ENCODE peak calls at places on chromosome 4, in eight cellular contexts. One of them, this sample, is unnamed.

GRCh38 chr4:138158746-138159297 is 83.3 kb downstream of the SLC7A11 start:
- DNase-seq in heart right ventricle: no peak
- DNase-seq in cardiac muscle cell: peak; percentile 51
- DNase-seq in CD8-positive, alpha-beta T cell: no peak
- DNase-seq in mucosa of descending colon: no peak
- DNase-seq in brain microvascular endothelial cell: peak; percentile 77
- DNase-seq in lower leg skin: no peak
- DNase-seq in AG09309: peak; percentile 46
- DNase-seq in this sample: no peak

GRCh38 chr4:33091961-33092360 is 2371.8 kb downstream of the PCDH7 start:
- DNase-seq in heart right ventricle: no peak
- DNase-seq in cardiac muscle cell: peak; percentile 61
- DNase-seq in CD8-positive, alpha-beta T cell: no peak
- DNase-seq in mucosa of descending colon: no peak
- DNase-seq in brain microvascular endothelial cell: no peak
- DNase-seq in lower leg skin: no peak
- DNase-seq in AG09309: no peak
- DNase-seq in this sample: no peak

GRCh38 chr4:156615066-156615514 is 356.5 kb downstream of the PDGFC start:
- DNase-seq in heart right ventricle: no peak
- DNase-seq in cardiac muscle cell: peak; percentile 89
- DNase-seq in CD8-positive, alpha-beta T cell: no peak
- DNase-seq in mucosa of descending colon: no peak
- DNase-seq in brain microvascular endothelial cell: peak; percentile 93
- DNase-seq in lower leg skin: no peak
- DNase-seq in AG09309: peak; percentile 96
- DNase-seq in this sample: no peak

GRCh38 chr4:111854494-111855087 is 290.7 kb upstream of the FAM241A start:
- DNase-seq in heart right ventricle: peak; percentile 4
- DNase-seq in cardiac muscle cell: peak; percentile 51
- DNase-seq in CD8-positive, alpha-beta T cell: no peak
- DNase-seq in mucosa of descending colon: peak; percentile 28
- DNase-seq in brain microvascular endothelial cell: peak; percentile 3
- DNase-seq in lower leg skin: no peak
- DNase-seq in AG09309: peak; percentile 14
- DNase-seq in this sample: peak; percentile 37

GRCh38 chr4:95250544-95251137 is 298.1 kb downstream of the UNC5C start:
- DNase-seq in heart right ventricle: no peak
- DNase-seq in cardiac muscle cell: no peak
- DNase-seq in CD8-positive, alpha-beta T cell: no peak
- DNase-seq in mucosa of descending colon: no peak
- DNase-seq in brain microvascular endothelial cell: no peak
- DNase-seq in lower leg skin: no peak
- DNase-seq in AG09309: no peak
- DNase-seq in this sample: no peak

GRCh38 chr4:1235381-1236102 is 13.4 kb downstream of the CTBP1 start:
- DNase-seq in heart right ventricle: no peak
- DNase-seq in cardiac muscle cell: no peak
- DNase-seq in CD8-positive, alpha-beta T cell: no peak
- DNase-seq in mucosa of descending colon: no peak
- DNase-seq in brain microvascular endothelial cell: no peak
- DNase-seq in lower leg skin: no peak
- DNase-seq in AG09309: no peak
- DNase-seq in this sample: no peak

GRCh38 chr4:83308672-83309071 is 24.1 kb upstream of the COQ2 start:
- DNase-seq in heart right ventricle: no peak
- DNase-seq in cardiac muscle cell: no peak
- DNase-seq in CD8-positive, alpha-beta T cell: no peak
- DNase-seq in mucosa of descending colon: peak; percentile 25
- DNase-seq in brain microvascular endothelial cell: no peak
- DNase-seq in lower leg skin: no peak
- DNase-seq in AG09309: no peak
- DNase-seq in this sample: no peak

GRCh38 chr4:38177035-38177791 is 217.0 kb downstream of the PTTG2 start:
- DNase-seq in heart right ventricle: peak; percentile 36
- DNase-seq in cardiac muscle cell: peak; percentile 86
- DNase-seq in CD8-positive, alpha-beta T cell: peak; percentile 66
- DNase-seq in mucosa of descending colon: no peak
- DNase-seq in brain microvascular endothelial cell: peak; percentile 53
- DNase-seq in lower leg skin: no peak
- DNase-seq in AG09309: no peak
- DNase-seq in this sample: peak; percentile 51

GRCh38 chr4:2364654-2365053 is 53.8 kb downstream of the ZFYVE28 start:
- DNase-seq in heart right ventricle: peak; percentile 24
- DNase-seq in cardiac muscle cell: peak; percentile 69
- DNase-seq in CD8-positive, alpha-beta T cell: peak; percentile 56
- DNase-seq in mucosa of descending colon: peak; percentile 28
- DNase-seq in brain microvascular endothelial cell: peak; percentile 35
- DNase-seq in lower leg skin: no peak
- DNase-seq in AG09309: no peak
- DNase-seq in this sample: no peak

GRCh38 chr4:101670897-101671296 is 119.6 kb upstream of the BANK1 start:
- DNase-seq in heart right ventricle: no peak
- DNase-seq in cardiac muscle cell: no peak
- DNase-seq in CD8-positive, alpha-beta T cell: no peak
- DNase-seq in mucosa of descending colon: no peak
- DNase-seq in brain microvascular endothelial cell: no peak
- DNase-seq in lower leg skin: peak; percentile 32
- DNase-seq in AG09309: no peak
- DNase-seq in this sample: no peak

GRCh38 chr4:185209031-185209851 is at the start of gene SNX25:
- DNase-seq in heart right ventricle: peak; percentile 85
- DNase-seq in cardiac muscle cell: peak; percentile 82
- DNase-seq in CD8-positive, alpha-beta T cell: peak; percentile 83
- DNase-seq in mucosa of descending colon: peak; percentile 91
- DNase-seq in brain microvascular endothelial cell: peak; percentile 71
- DNase-seq in lower leg skin: peak; percentile 83
- DNase-seq in AG09309: no peak
- DNase-seq in this sample: peak; percentile 92

GRCh38 chr4:93809773-93810172 is 18.8 kb upstream of the ATOH1 start:
- DNase-seq in heart right ventricle: peak; percentile 44
- DNase-seq in cardiac muscle cell: no peak
- DNase-seq in CD8-positive, alpha-beta T cell: no peak
- DNase-seq in mucosa of descending colon: peak; percentile 63
- DNase-seq in brain microvascular endothelial cell: no peak
- DNase-seq in lower leg skin: no peak
- DNase-seq in AG09309: no peak
- DNase-seq in this sample: no peak

GRCh38 chr4:58075724-58076123 is 965.5 kb upstream of the IGFBP7 start:
- DNase-seq in heart right ventricle: no peak
- DNase-seq in cardiac muscle cell: no peak
- DNase-seq in CD8-positive, alpha-beta T cell: no peak
- DNase-seq in mucosa of descending colon: no peak
- DNase-seq in brain microvascular endothelial cell: no peak
- DNase-seq in lower leg skin: no peak
- DNase-seq in AG09309: no peak
- DNase-seq in this sample: no peak

GRCh38 chr4:7161721-7162214 is 30.6 kb upstream of the SORCS2 start:
- DNase-seq in heart right ventricle: no peak
- DNase-seq in cardiac muscle cell: peak; percentile 71
- DNase-seq in CD8-positive, alpha-beta T cell: no peak
- DNase-seq in mucosa of descending colon: no peak
- DNase-seq in brain microvascular endothelial cell: no peak
- DNase-seq in lower leg skin: no peak
- DNase-seq in AG09309: peak; percentile 13
- DNase-seq in this sample: no peak

GRCh38 chr4:3200423-3201090 is 48.4 kb upstream of the MSANTD1 start:
- DNase-seq in heart right ventricle: no peak
- DNase-seq in cardiac muscle cell: no peak
- DNase-seq in CD8-positive, alpha-beta T cell: no peak
- DNase-seq in mucosa of descending colon: no peak
- DNase-seq in brain microvascular endothelial cell: no peak
- DNase-seq in lower leg skin: no peak
- DNase-seq in AG09309: no peak
- DNase-seq in this sample: no peak

GRCh38 chr4:152997771-152998487 is 61.8 kb downstream of the FHDC1 start:
- DNase-seq in heart right ventricle: no peak
- DNase-seq in cardiac muscle cell: no peak
- DNase-seq in CD8-positive, alpha-beta T cell: no peak
- DNase-seq in mucosa of descending colon: no peak
- DNase-seq in brain microvascular endothelial cell: no peak
- DNase-seq in lower leg skin: peak; percentile 69
- DNase-seq in AG09309: no peak
- DNase-seq in this sample: no peak

GRCh38 chr4:120977435-120977997 is 55.0 kb upstream of the PRDM5 start:
- DNase-seq in heart right ventricle: no peak
- DNase-seq in cardiac muscle cell: peak; percentile 73
- DNase-seq in CD8-positive, alpha-beta T cell: no peak
- DNase-seq in mucosa of descending colon: peak; percentile 60
- DNase-seq in brain microvascular endothelial cell: peak; percentile 63
- DNase-seq in lower leg skin: no peak
- DNase-seq in AG09309: peak; percentile 52
- DNase-seq in this sample: peak; percentile 62
- TF ChIP-seq CTCF in heart right ventricle: peak; percentile 56
- TF ChIP-seq CTCF in cardiac muscle cell: peak; percentile 77
- TF ChIP-seq CTCF in CD8-positive, alpha-beta T cell: peak; percentile 45
- TF ChIP-seq CTCF in mucosa of descending colon: peak; percentile 22
- TF ChIP-seq CTCF in brain microvascular endothelial cell: peak; percentile 78
- TF ChIP-seq CTCF in lower leg skin: no peak
- TF ChIP-seq CTCF in AG09309: peak; percentile 75
- TF ChIP-seq CTCF in this sample: peak; percentile 54

DNA sequence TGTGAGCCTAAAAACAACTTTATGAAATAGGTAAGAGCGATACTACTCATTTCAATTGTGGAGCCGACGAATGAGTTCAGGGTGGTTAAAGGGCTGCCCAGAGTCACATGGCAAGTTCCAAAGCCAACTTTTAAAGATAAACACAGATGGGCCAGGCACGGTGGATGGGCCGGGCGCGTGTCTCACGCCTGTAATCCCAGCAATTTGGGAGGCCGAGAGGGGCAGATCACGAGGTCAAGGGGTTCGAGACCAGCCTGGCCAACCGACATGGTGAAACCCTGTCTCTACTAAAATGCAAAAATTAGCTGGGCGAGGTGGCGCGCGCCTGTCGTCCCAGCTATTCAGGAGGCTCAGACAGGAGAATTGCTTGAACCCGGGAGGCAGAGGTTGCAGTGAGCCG is 914 bp upstream of the C4orf36 start:
- DNase-seq in heart right ventricle: no peak
- DNase-seq in cardiac muscle cell: no peak
- DNase-seq in CD8-positive, alpha-beta T cell: no peak
- DNase-seq in mucosa of descending colon: no peak
- DNase-seq in brain microvascular endothelial cell: no peak
- DNase-seq in lower leg skin: no peak
- DNase-seq in AG09309: no peak
- DNase-seq in this sample: no peak
- H3K4me3 ChIP-seq in heart right ventricle: no peak overlapping the region
- H3K4me3 ChIP-seq in cardiac muscle cell: no peak overlapping the region
- H3K4me3 ChIP-seq in CD8-positive, alpha-beta T cell: no peak overlapping the region
- H3K4me3 ChIP-seq in mucosa of descending colon: no peak overlapping the region
- H3K4me3 ChIP-seq in brain microvascular endothelial cell: no peak overlapping the region
- H3K4me3 ChIP-seq in lower leg skin: no peak overlapping the region
- H3K4me3 ChIP-seq in AG09309: no peak overlapping the region
- H3K4me3 ChIP-seq in this sample: no peak overlapping the region

GRCh38 chr4:8343967-8344331 is 74.4 kb downstream of the HTRA3 start:
- DNase-seq in heart right ventricle: no peak
- DNase-seq in cardiac muscle cell: no peak
- DNase-seq in CD8-positive, alpha-beta T cell: no peak
- DNase-seq in mucosa of descending colon: no peak
- DNase-seq in brain microvascular endothelial cell: no peak
- DNase-seq in lower leg skin: no peak
- DNase-seq in AG09309: no peak
- DNase-seq in this sample: no peak

GRCh38 chr4:8341691-8342090 is 72.1 kb downstream of the HTRA3 start:
- DNase-seq in heart right ventricle: peak; percentile 74
- DNase-seq in cardiac muscle cell: peak; percentile 12
- DNase-seq in CD8-positive, alpha-beta T cell: no peak
- DNase-seq in mucosa of descending colon: no peak
- DNase-seq in brain microvascular endothelial cell: no peak
- DNase-seq in lower leg skin: no peak
- DNase-seq in AG09309: no peak
- DNase-seq in this sample: no peak

GRCh38 chr4:8343051-8343966 is 73.8 kb downstream of the HTRA3 start:
- DNase-seq in heart right ventricle: no peak
- DNase-seq in cardiac muscle cell: no peak
- DNase-seq in CD8-positive, alpha-beta T cell: no peak
- DNase-seq in mucosa of descending colon: peak; percentile 9
- DNase-seq in brain microvascular endothelial cell: no peak
- DNase-seq in lower leg skin: no peak
- DNase-seq in AG09309: no peak
- DNase-seq in this sample: no peak

GRCh38 chr4:8340721-8341680 is 71.4 kb downstream of the HTRA3 start:
- DNase-seq in heart right ventricle: peak; percentile 88
- DNase-seq in cardiac muscle cell: peak; percentile 58
- DNase-seq in CD8-positive, alpha-beta T cell: no peak
- DNase-seq in mucosa of descending colon: peak; percentile 51
- DNase-seq in brain microvascular endothelial cell: no peak
- DNase-seq in lower leg skin: peak; percentile 74
- DNase-seq in AG09309: no peak
- DNase-seq in this sample: no peak

DNA sequence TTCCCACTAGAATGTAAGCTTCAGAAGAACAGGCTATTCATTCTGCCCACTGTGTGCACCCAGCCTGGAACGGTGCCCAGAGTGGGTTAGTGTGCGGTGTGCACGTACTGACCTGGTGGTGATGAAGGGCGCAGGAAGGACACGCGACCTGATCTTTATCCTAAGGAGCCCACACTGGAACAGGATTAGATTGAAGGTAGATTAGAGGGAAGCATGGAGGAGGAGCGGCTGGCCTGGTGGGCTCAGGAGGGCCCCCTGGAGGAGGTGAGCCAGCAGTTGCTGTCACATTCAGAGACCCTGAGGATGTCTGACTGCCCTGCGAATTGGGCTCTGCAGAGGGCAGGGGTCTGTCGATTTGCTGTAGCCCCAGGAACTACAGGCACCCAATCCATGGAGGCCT is 73.1 kb downstream of the HTRA3 start:
- DNase-seq in heart right ventricle: no peak
- DNase-seq in cardiac muscle cell: no peak
- DNase-seq in CD8-positive, alpha-beta T cell: no peak
- DNase-seq in mucosa of descending colon: no peak
- DNase-seq in brain microvascular endothelial cell: no peak
- DNase-seq in lower leg skin: no peak
- DNase-seq in AG09309: no peak
- DNase-seq in this sample: no peak
- TF ChIP-seq CTCF in heart right ventricle: no peak
- TF ChIP-seq CTCF in cardiac muscle cell: no peak
- TF ChIP-seq CTCF in CD8-positive, alpha-beta T cell: no peak
- TF ChIP-seq CTCF in mucosa of descending colon: no peak
- TF ChIP-seq CTCF in brain microvascular endothelial cell: peak; percentile 64
- TF ChIP-seq CTCF in lower leg skin: no peak
- TF ChIP-seq CTCF in AG09309: peak; percentile 2
- TF ChIP-seq CTCF in this sample: no peak

DNA sequence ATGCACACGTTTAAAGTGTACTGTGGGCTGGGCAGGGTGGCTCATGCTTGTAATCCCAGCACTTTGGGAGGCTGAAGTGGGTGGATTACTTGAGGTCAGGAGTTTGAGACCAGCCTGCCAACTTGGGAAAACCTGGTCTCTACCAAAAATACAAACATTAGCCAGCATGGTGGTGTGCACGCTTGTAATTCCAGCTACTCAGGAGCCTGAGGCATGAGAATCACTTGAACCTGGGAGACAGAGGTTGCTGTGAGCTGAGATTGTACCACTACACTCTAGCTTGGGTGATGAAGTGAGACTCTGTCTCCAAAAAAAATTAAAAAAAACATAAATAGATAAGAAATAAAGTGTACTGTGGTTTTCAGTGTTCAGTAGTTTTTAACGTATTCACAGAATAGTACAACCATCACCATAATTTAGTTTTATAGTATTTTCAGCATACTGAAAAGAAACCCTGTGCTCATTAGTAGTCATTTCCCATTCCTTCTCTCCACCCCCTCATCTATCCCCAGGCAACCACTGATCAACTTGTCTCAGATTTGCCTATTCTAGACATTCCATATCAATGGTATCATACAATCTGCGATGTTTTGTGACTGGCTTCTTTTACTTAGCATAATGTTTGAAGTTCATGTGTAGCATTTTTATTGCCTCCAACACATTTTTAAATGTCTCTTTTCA is 19.1 kb downstream of the SLAIN2 start:
- DNase-seq in heart right ventricle: no peak
- DNase-seq in cardiac muscle cell: peak; percentile 28
- DNase-seq in CD8-positive, alpha-beta T cell: no peak
- DNase-seq in mucosa of descending colon: no peak
- DNase-seq in brain microvascular endothelial cell: peak; percentile 85
- DNase-seq in lower leg skin: no peak
- DNase-seq in AG09309: peak; percentile 45
- DNase-seq in this sample: no peak
- H3K4me3 ChIP-seq in heart right ventricle: no peak overlapping the region
- H3K4me3 ChIP-seq in cardiac muscle cell: no peak overlapping the region
- H3K4me3 ChIP-seq in CD8-positive, alpha-beta T cell: no peak overlapping the region
- H3K4me3 ChIP-seq in mucosa of descending colon: no peak overlapping the region
- H3K4me3 ChIP-seq in brain microvascular endothelial cell: no peak overlapping the region
- H3K4me3 ChIP-seq in lower leg skin: no peak overlapping the region
- H3K4me3 ChIP-seq in AG09309: no peak overlapping the region
- H3K4me3 ChIP-seq in this sample: no peak overlapping the region

This sample was measured in GM12865.